ENCODE peak calls at places on chromosome 16, in nine cellular contexts. One of them, this sample, is unnamed.

GRCh38 chr16:57624044-57624688 is 4.3 kb upstream of the ADGRG1 start:
- DNase-seq in cardiac muscle cell: no peak
- DNase-seq in Caco-2: no peak
- DNase-seq in dorsolateral prefrontal cortex: no peak
- DNase-seq in mesothelial cell of epicardium: no peak
- DNase-seq in pancreas: peak; percentile 12
- DNase-seq in right atrium auricular region: no peak
- DNase-seq in neural progenitor cell: no peak
- DNase-seq in foreskin fibroblast: no peak
- DNase-seq in this sample: no peak

GRCh38 chr16:27690604-27691003 is 140.7 kb downstream of the KATNIP start:
- DNase-seq in foreskin fibroblast: no peak
- DNase-seq in mesothelial cell of epicardium: no peak
- DNase-seq in right atrium auricular region: no peak
- DNase-seq in neural progenitor cell: peak; percentile 47
- DNase-seq in Caco-2: no peak
- DNase-seq in dorsolateral prefrontal cortex: peak; percentile 69
- DNase-seq in cardiac muscle cell: no peak
- DNase-seq in pancreas: no peak
- DNase-seq in this sample: no peak

GRCh38 chr16:72457243-72457925 is 285.4 kb upstream of the PMFBP1 start:
- DNase-seq in cardiac muscle cell: no peak
- DNase-seq in foreskin fibroblast: no peak
- DNase-seq in mesothelial cell of epicardium: no peak
- DNase-seq in neural progenitor cell: no peak
- DNase-seq in Caco-2: no peak
- DNase-seq in right atrium auricular region: no peak
- DNase-seq in pancreas: no peak
- DNase-seq in dorsolateral prefrontal cortex: no peak
- DNase-seq in this sample: no peak

GRCh38 chr16:50259334-50260205 is 6.8 kb upstream of the ADCY7 start:
- DNase-seq in foreskin fibroblast: peak; percentile 55
- DNase-seq in pancreas: no peak
- DNase-seq in neural progenitor cell: peak; percentile 71
- DNase-seq in Caco-2: no peak
- DNase-seq in mesothelial cell of epicardium: no peak
- DNase-seq in cardiac muscle cell: no peak
- DNase-seq in dorsolateral prefrontal cortex: no peak
- DNase-seq in right atrium auricular region: peak; percentile 82
- DNase-seq in this sample: no peak

GRCh38 chr16:48234630-48235029 is 9.5 kb upstream of the LONP2 start:
- DNase-seq in foreskin fibroblast: no peak
- DNase-seq in cardiac muscle cell: no peak
- DNase-seq in dorsolateral prefrontal cortex: no peak
- DNase-seq in Caco-2: no peak
- DNase-seq in neural progenitor cell: no peak
- DNase-seq in right atrium auricular region: no peak
- DNase-seq in pancreas: no peak
- DNase-seq in mesothelial cell of epicardium: no peak
- DNase-seq in this sample: no peak

GRCh38 chr16:61858996-61859395 is 177.2 kb downstream of the CDH8 start:
- DNase-seq in pancreas: no peak
- DNase-seq in neural progenitor cell: no peak
- DNase-seq in Caco-2: no peak
- DNase-seq in foreskin fibroblast: peak; percentile 3
- DNase-seq in cardiac muscle cell: no peak
- DNase-seq in mesothelial cell of epicardium: no peak
- DNase-seq in right atrium auricular region: no peak
- DNase-seq in dorsolateral prefrontal cortex: no peak
- DNase-seq in this sample: no peak

GRCh38 chr16:75341934-75342811 is 90.7 kb upstream of the BCAR1 start:
- DNase-seq in right atrium auricular region: no peak
- DNase-seq in Caco-2: no peak
- DNase-seq in mesothelial cell of epicardium: no peak
- DNase-seq in cardiac muscle cell: no peak
- DNase-seq in foreskin fibroblast: peak; percentile 82
- DNase-seq in dorsolateral prefrontal cortex: no peak
- DNase-seq in pancreas: no peak
- DNase-seq in neural progenitor cell: no peak
- DNase-seq in this sample: no peak

GRCh38 chr16:27776556-27776955 is 226.6 kb downstream of the KATNIP start:
- DNase-seq in pancreas: no peak
- DNase-seq in neural progenitor cell: no peak
- DNase-seq in Caco-2: no peak
- DNase-seq in dorsolateral prefrontal cortex: peak; percentile 65
- DNase-seq in cardiac muscle cell: no peak
- DNase-seq in foreskin fibroblast: no peak
- DNase-seq in right atrium auricular region: no peak
- DNase-seq in mesothelial cell of epicardium: no peak
- DNase-seq in this sample: no peak

GRCh38 chr16:31073823-31074072 is 292 bp downstream of the ZNF668 start:
- DNase-seq in pancreas: no peak
- DNase-seq in mesothelial cell of epicardium: no peak
- DNase-seq in foreskin fibroblast: no peak
- DNase-seq in dorsolateral prefrontal cortex: no peak
- DNase-seq in cardiac muscle cell: no peak
- DNase-seq in right atrium auricular region: no peak
- DNase-seq in Caco-2: no peak
- DNase-seq in neural progenitor cell: no peak
- DNase-seq in this sample: no peak

GRCh38 chr16:46908540-46909372 is 24.6 kb downstream of the GPT2 start:
- DNase-seq in cardiac muscle cell: peak; percentile 82
- DNase-seq in neural progenitor cell: peak; percentile 90
- DNase-seq in pancreas: no peak
- DNase-seq in Caco-2: peak; percentile 68
- DNase-seq in foreskin fibroblast: peak; percentile 36
- DNase-seq in right atrium auricular region: no peak
- DNase-seq in mesothelial cell of epicardium: peak; percentile 80
- DNase-seq in dorsolateral prefrontal cortex: no peak
- DNase-seq in this sample: no peak

GRCh38 chr16:86252596-86252995 is 257.7 kb upstream of the FOXF1 start:
- DNase-seq in foreskin fibroblast: peak; percentile 3
- DNase-seq in pancreas: no peak
- DNase-seq in right atrium auricular region: peak; percentile 42
- DNase-seq in dorsolateral prefrontal cortex: no peak
- DNase-seq in neural progenitor cell: peak; percentile 79
- DNase-seq in cardiac muscle cell: peak; percentile 54
- DNase-seq in mesothelial cell of epicardium: no peak
- DNase-seq in Caco-2: no peak
- DNase-seq in this sample: no peak

GRCh38 chr16:77374384-77374783 is 60.5 kb downstream of the ADAMTS18 start:
- DNase-seq in dorsolateral prefrontal cortex: no peak
- DNase-seq in neural progenitor cell: no peak
- DNase-seq in cardiac muscle cell: no peak
- DNase-seq in mesothelial cell of epicardium: no peak
- DNase-seq in foreskin fibroblast: no peak
- DNase-seq in right atrium auricular region: no peak
- DNase-seq in pancreas: no peak
- DNase-seq in Caco-2: no peak
- DNase-seq in this sample: no peak

GRCh38 chr16:75296606-75297005 is 45.2 kb upstream of the BCAR1 start:
- DNase-seq in cardiac muscle cell: no peak
- DNase-seq in Caco-2: no peak
- DNase-seq in dorsolateral prefrontal cortex: no peak
- DNase-seq in foreskin fibroblast: no peak
- DNase-seq in neural progenitor cell: no peak
- DNase-seq in right atrium auricular region: peak; percentile 67
- DNase-seq in pancreas: no peak
- DNase-seq in mesothelial cell of epicardium: no peak
- DNase-seq in this sample: no peak

GRCh38 chr16:81731636-81732035 is 47.5 kb upstream of the PLCG2 start:
- DNase-seq in right atrium auricular region: no peak
- DNase-seq in mesothelial cell of epicardium: no peak
- DNase-seq in neural progenitor cell: peak; percentile 27
- DNase-seq in pancreas: no peak
- DNase-seq in Caco-2: no peak
- DNase-seq in foreskin fibroblast: no peak
- DNase-seq in dorsolateral prefrontal cortex: no peak
- DNase-seq in cardiac muscle cell: no peak
- DNase-seq in this sample: no peak

GRCh38 chr16:81730090-81731051 is 48.7 kb upstream of the PLCG2 start:
- DNase-seq in Caco-2: peak; percentile 68
- DNase-seq in right atrium auricular region: peak; percentile 87
- DNase-seq in mesothelial cell of epicardium: peak; percentile 86
- DNase-seq in foreskin fibroblast: peak; percentile 56
- DNase-seq in neural progenitor cell: peak; percentile 96
- DNase-seq in dorsolateral prefrontal cortex: peak; percentile 87
- DNase-seq in cardiac muscle cell: peak; percentile 90
- DNase-seq in pancreas: peak; percentile 93
- DNase-seq in this sample: peak; percentile 59

GRCh38 chr16:81728435-81728834 is 50.7 kb upstream of the PLCG2 start:
- DNase-seq in neural progenitor cell: no peak
- DNase-seq in cardiac muscle cell: no peak
- DNase-seq in right atrium auricular region: no peak
- DNase-seq in dorsolateral prefrontal cortex: no peak
- DNase-seq in foreskin fibroblast: no peak
- DNase-seq in Caco-2: no peak
- DNase-seq in mesothelial cell of epicardium: no peak
- DNase-seq in pancreas: no peak
- DNase-seq in this sample: no peak

GRCh38 chr16:81732699-81733098 is 46.4 kb upstream of the PLCG2 start:
- DNase-seq in foreskin fibroblast: no peak
- DNase-seq in mesothelial cell of epicardium: no peak
- DNase-seq in cardiac muscle cell: no peak
- DNase-seq in right atrium auricular region: no peak
- DNase-seq in neural progenitor cell: no peak
- DNase-seq in dorsolateral prefrontal cortex: no peak
- DNase-seq in Caco-2: no peak
- DNase-seq in pancreas: no peak
- DNase-seq in this sample: no peak

GRCh38 chr16:81729451-81729850 is 49.6 kb upstream of the PLCG2 start:
- DNase-seq in neural progenitor cell: peak; percentile 60
- DNase-seq in Caco-2: no peak
- DNase-seq in pancreas: no peak
- DNase-seq in foreskin fibroblast: no peak
- DNase-seq in cardiac muscle cell: no peak
- DNase-seq in dorsolateral prefrontal cortex: no peak
- DNase-seq in right atrium auricular region: no peak
- DNase-seq in mesothelial cell of epicardium: no peak
- DNase-seq in this sample: no peak
- TF ChIP-seq CTCF in neural progenitor cell: peak; percentile 34
- TF ChIP-seq CTCF in Caco-2: no peak
- TF ChIP-seq CTCF in pancreas: no peak
- TF ChIP-seq CTCF in foreskin fibroblast: no peak
- TF ChIP-seq CTCF in cardiac muscle cell: no peak
- TF ChIP-seq CTCF in dorsolateral prefrontal cortex: no peak
- TF ChIP-seq CTCF in right atrium auricular region: no peak
- TF ChIP-seq CTCF in mesothelial cell of epicardium: no peak
- TF ChIP-seq CTCF in this sample: no peak

DNA sequence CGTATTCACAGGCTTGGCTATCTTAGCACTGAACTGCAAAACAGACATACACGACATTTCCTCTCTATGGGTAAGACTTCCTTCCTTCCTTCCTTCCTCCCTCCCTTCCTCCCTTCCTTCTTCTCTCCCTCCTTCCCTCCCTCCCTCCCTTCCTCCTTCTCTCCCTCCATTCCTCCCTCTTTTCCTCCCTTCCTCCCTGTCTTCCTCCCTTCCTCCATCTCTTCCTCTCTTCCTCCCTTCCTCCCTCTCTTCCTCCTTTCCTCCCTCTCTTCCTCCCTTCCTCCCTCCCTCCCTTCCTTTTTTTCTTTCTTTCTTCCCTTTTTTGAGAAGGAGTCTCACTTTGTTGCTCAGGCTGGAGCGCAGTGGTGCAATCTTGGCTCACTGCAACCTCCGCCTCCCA is 22.4 kb upstream of the SHISA9 start:
- DNase-seq in Caco-2: no peak
- DNase-seq in neural progenitor cell: no peak
- DNase-seq in mesothelial cell of epicardium: no peak
- DNase-seq in foreskin fibroblast: no peak
- DNase-seq in dorsolateral prefrontal cortex: no peak
- DNase-seq in cardiac muscle cell: no peak
- DNase-seq in pancreas: no peak
- DNase-seq in right atrium auricular region: no peak
- DNase-seq in this sample: no peak
- TF ChIP-seq CTCF in Caco-2: no peak
- TF ChIP-seq CTCF in neural progenitor cell: no peak
- TF ChIP-seq CTCF in mesothelial cell of epicardium: no peak
- TF ChIP-seq CTCF in foreskin fibroblast: no peak
- TF ChIP-seq CTCF in dorsolateral prefrontal cortex: no peak
- TF ChIP-seq CTCF in cardiac muscle cell: no peak
- TF ChIP-seq CTCF in pancreas: no peak
- TF ChIP-seq CTCF in right atrium auricular region: no peak
- TF ChIP-seq CTCF in this sample: no peak

DNA sequence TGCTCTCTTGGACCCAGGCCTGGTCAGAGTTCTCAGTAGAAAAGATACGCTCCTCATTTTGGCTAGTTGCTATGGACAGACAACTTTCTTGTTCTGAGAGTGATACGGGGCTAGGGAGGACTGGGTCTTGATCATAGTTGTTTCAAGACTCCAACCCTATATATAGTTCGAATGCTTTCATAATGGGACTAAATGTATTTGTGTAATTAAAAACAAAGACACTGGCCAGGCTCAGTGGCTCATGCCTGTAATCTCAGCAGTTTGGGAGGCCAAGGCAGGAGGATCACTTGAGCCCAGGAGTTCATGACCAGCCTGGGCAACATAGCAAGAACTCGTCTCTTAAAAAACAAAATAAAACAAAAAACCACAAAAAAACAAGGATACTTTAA is 17.7 kb downstream of the SLC7A6 start:
- DNase-seq in neural progenitor cell: no peak
- DNase-seq in dorsolateral prefrontal cortex: no peak
- DNase-seq in foreskin fibroblast: no peak
- DNase-seq in cardiac muscle cell: no peak
- DNase-seq in Caco-2: no peak
- DNase-seq in right atrium auricular region: no peak
- DNase-seq in pancreas: no peak
- DNase-seq in mesothelial cell of epicardium: no peak
- DNase-seq in this sample: no peak
- TF ChIP-seq CTCF in neural progenitor cell: no peak
- TF ChIP-seq CTCF in dorsolateral prefrontal cortex: no peak
- TF ChIP-seq CTCF in foreskin fibroblast: no peak
- TF ChIP-seq CTCF in cardiac muscle cell: no peak
- TF ChIP-seq CTCF in Caco-2: no peak
- TF ChIP-seq CTCF in right atrium auricular region: no peak
- TF ChIP-seq CTCF in pancreas: no peak
- TF ChIP-seq CTCF in mesothelial cell of epicardium: no peak
- TF ChIP-seq CTCF in this sample: no peak

DNA sequence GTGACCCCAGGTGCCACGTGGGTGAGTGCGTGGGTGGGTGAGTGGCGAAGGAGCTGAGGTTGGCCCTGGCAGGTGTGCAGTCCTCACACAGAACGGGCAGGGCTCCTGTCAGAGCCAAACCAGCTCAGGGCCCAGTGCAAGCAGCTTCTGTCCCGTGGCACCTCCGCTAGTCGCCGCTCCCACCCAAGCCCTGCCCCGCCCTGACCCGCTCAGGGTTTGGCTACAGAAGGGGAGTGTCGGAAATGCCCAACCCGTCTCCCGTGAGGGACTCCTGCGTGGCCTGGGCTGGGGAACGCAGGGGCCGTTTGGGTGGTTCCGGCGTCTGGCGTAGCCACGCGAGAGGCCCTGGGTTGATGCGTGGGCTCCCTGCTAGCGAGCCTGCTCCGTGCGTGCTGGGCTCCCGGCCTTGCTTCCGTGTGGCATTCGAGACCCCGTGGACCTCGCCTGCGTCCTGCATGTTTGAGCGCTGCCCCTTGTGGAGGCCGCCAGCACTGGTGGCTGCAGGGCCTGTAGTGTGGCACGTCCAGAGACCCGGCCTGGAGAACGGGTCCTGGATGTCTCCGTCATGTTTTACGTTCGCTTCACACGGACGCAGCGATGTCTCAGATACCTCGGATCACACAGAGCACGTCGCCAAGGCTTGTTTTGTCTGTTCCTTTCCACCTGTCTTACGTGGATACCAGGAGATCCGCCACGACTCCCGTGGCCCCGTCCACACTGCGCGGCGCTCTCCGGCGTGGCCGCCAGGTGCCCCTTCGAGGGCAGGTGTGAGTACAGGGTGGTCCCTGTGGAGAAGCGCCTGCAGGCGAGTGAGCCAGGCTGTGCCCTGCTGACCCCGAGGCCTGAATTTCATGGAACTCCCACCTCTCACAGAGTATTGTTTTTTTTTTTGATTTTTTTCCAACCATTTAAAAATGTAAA is 10.2 kb downstream of the CAPN15 start:
- DNase-seq in dorsolateral prefrontal cortex: no peak
- DNase-seq in pancreas: no peak
- DNase-seq in neural progenitor cell: no peak
- DNase-seq in foreskin fibroblast: no peak
- DNase-seq in cardiac muscle cell: no peak
- DNase-seq in mesothelial cell of epicardium: no peak
- DNase-seq in Caco-2: no peak
- DNase-seq in right atrium auricular region: no peak
- DNase-seq in this sample: no peak
- TF ChIP-seq CTCF in dorsolateral prefrontal cortex: no peak
- TF ChIP-seq CTCF in pancreas: no peak
- TF ChIP-seq CTCF in neural progenitor cell: peak; percentile 29
- TF ChIP-seq CTCF in foreskin fibroblast: no peak
- TF ChIP-seq CTCF in cardiac muscle cell: peak; percentile 7
- TF ChIP-seq CTCF in mesothelial cell of epicardium: no peak
- TF ChIP-seq CTCF in Caco-2: no peak
- TF ChIP-seq CTCF in right atrium auricular region: no peak
- TF ChIP-seq CTCF in this sample: no peak